ENCODE peak calls at places on chromosomes 11 and 22, in five cellular contexts. Q is lower leg skin, F is left ventricle myocardium inferior, X is A549, H is GM12865. M is an unnamed sample.

GRCh38 chr11:126695293-126695692 is 305.3 kb downstream of the KIRREL3 start:
- DNase-seq in F (no peak), H (no peak), X (peak), Q (no peak), M (no peak)

GRCh38 chr11:126793596-126793995 is 207.0 kb downstream of the KIRREL3 start:
- DNase-seq in H (no peak), X (no peak), Q (no peak), F (no peak), M (no peak)

GRCh38 chr11:69425444-69425843 is 56.0 kb upstream of the LINC01488 start:
- DNase-seq in X (no peak), F (no peak), Q (no peak), H (no peak), M (no peak)

GRCh38 chr22:40020956-40021355 is 26.2 kb downstream of the FAM83F start:
- DNase-seq in H (no peak), Q (no peak), X (no peak), F (no peak), M (no peak)

GRCh38 chr11:1706634-1707400 is 9.8 kb downstream of the KRTAP5-6 start:
- DNase-seq in X (peak), F (peak), H (peak), Q (no peak), M (no peak)

GRCh38 chr11:14248577-14248976 is 110.4 kb downstream of the RRAS2 start:
- DNase-seq in H (peak), Q (no peak), X (no peak), F (no peak), M (no peak)

GRCh38 chr11:83219095-83219494 is 25.6 kb downstream of the ANKRD42 start:
- DNase-seq in X (peak), H (peak), F (no peak), Q (no peak), M (no peak)

GRCh38 chr11:68941324-68942089 is 37.8 kb downstream of the IGHMBP2 start:
- DNase-seq in Q (no peak), H (no peak), X (no peak), F (no peak), M (no peak)

GRCh38 chr11:6523253-6523652 is 26.2 kb downstream of the DNHD1 start:
- DNase-seq in Q (no peak), H (no peak), F (no peak), X (peak), M (peak)

GRCh38 chr11:40130427-40130826 is 1329.0 kb downstream of the LRRC4C start:
- DNase-seq in H (peak), Q (no peak), X (no peak), F (no peak), M (no peak)
- TF ChIP-seq CTCF in H (peak), Q (no peak), X (no peak), F (no peak), M (peak)

DNA sequence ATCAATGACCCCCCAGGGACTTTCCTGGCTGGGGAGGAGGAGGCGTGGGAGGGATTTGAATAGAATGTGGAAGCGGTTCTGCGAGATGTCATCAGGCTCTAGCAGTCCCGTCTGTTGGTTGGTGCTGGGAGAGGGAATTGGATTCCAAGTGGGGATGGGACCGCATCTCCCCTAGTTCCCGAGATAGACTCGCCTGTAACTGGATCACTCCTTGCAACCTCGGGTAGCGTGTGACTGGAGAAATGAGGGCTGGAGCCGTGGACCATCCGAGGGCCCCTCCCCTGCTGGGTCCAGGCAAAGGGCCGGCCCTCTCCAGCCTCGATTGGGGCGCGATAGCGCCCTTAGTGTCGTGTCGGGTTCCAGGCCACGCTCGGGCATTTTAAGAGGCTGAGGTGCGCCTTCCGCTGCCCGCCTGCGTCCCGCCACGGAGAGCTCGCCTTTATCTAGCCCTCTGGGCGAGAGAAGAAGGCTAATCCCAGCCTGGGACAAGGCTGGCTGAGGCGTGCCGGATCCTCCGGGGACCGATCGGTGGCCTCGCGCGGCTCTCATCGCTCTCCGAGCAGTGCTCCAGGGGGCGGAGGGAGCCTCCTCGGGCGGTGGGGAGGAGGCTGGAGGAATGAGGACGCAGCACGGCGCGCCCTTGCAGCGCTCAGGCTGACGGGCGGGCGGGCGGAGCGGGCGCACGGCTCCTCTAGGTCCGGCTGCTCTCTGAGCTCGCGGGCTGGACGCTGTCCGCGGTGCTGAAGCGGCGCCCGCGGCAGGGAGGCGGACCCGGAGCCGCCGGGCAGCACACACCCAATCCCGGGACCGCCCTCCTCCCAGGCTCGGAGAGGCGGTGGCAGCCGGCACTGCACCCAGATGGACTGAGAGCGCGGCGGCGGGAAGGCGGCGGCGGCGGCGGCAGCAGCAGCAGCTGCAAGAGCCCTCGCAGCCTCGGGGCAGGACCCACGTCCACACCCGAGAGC is 107.8 kb downstream of the OSBP2 start:
- DNase-seq in H (peak), F (peak), Q (peak), X (peak), M (peak)
- TF ChIP-seq CTCF in H (no peak), F (peak), Q (no peak), X (no peak), M (no peak)

GRCh38 chr11:133911169-133911568 is 45.6 kb downstream of the IGSF9B start:
- DNase-seq in H (no peak), Q (no peak), F (no peak), X (peak), M (no peak)
- TF ChIP-seq CTCF in H (peak), Q (no peak), F (no peak), X (no peak), M (no peak)

GRCh38 chr11:24781288-24781687 is 284.4 kb downstream of the LUZP2 start:
- DNase-seq in H (no peak), F (no peak), X (no peak), Q (no peak), M (no peak)

DNA sequence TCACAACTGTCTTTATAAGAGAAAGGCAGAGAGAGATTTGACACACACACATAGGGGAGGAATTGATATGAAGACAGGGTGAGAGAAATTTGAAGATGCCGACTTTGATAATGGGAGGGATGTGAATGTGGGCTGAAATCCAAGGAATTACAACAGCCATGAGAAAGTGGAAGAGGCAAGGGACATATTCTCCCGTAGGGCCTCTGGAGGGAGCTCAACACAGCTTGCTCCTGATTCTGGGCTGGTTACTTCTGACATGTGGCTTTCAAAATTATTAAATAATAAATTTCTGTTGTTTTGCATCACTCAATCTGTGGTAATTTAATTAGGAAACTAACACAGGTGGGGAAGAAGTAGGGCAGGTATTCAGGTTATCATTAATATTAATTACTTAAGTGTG is 282.9 kb downstream of the LUZP2 start:
- DNase-seq in H (no peak), F (no peak), Q (no peak), X (no peak), M (no peak)
- TF ChIP-seq CTCF in H (no peak), F (peak), Q (no peak), X (no peak), M (no peak)

GRCh38 chr22:31537019-31537535 is 40.7 kb downstream of the SFI1 start:
- DNase-seq in F (no peak), Q (no peak), H (peak), X (no peak), M (no peak)
- TF ChIP-seq CTCF in F (no peak), Q (no peak), H (no peak), X (no peak), M (no peak)

DNA sequence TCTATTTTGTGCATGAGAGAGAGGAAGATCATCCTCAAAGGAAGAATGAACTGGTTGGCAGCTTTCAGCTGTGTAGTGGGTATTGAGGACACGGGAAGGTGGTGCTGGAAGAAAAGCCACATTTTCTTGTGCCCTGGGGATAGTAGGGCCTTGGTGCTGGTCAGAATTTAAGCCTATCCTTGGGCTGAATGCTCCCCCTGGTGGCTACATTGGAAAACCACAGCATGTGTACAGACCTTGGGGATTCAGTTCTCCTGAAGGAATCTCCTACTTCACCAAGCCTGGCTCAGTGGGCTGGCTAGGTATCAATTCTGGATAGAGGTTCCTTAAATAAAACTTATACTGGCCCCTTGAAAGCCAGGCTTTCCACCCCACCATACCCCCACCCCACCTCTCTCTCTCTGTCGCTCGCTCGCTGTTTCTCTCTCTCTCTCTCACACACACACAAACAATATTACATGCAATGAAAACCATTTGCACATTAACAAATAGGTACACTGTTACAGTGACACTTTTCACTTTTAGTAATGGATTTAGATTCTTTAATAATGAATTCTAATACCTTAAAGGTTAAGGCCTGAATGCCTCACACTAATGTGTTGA is 2.8 kb upstream of the OR51M1 start:
- DNase-seq in X (peak), Q (no peak), F (peak), H (peak), M (peak)
- TF ChIP-seq CTCF in X (peak), Q (no peak), F (peak), H (peak), M (peak)

GRCh38 chr11:57338152-57338551 is at the start of gene P2RX3:
- DNase-seq in X (no peak), F (peak), Q (no peak), H (no peak), M (no peak)

GRCh38 chr11:57342702-57343101 is 4.5 kb downstream of the P2RX3 start:
- DNase-seq in Q (no peak), X (no peak), F (no peak), H (no peak), M (no peak)

GRCh38 chr11:57339305-57339704 is 1.2 kb downstream of the P2RX3 start:
- DNase-seq in F (no peak), X (no peak), H (no peak), Q (no peak), M (no peak)

GRCh38 chr11:57341250-57341808 is 3.2 kb downstream of the P2RX3 start:
- DNase-seq in H (no peak), F (no peak), X (no peak), Q (no peak), M (no peak)

DNA sequence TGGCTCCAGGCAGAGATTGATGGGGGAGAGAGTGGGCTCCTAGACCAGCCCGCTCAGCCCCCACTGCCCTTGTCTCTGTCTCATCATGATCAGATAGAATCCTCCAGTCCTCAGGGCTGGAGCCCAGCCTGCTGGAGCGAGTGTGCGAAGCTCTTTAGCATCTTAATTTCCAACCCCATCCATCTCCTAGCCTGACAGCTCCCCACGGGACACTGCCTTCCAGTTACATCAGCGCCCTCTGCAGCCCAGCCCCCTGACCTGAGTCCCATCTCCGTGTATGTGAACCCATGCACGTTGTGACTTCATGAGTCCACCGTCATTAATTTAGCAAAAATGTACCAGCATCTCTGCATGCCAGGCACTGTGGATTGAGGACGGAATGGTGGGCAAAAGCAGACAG is 2.1 kb downstream of the P2RX3 start:
- DNase-seq in Q (no peak), H (no peak), F (no peak), X (no peak), M (no peak)
- TF ChIP-seq CTCF in Q (no peak), H (no peak), F (peak), X (no peak), M (no peak)

DNA sequence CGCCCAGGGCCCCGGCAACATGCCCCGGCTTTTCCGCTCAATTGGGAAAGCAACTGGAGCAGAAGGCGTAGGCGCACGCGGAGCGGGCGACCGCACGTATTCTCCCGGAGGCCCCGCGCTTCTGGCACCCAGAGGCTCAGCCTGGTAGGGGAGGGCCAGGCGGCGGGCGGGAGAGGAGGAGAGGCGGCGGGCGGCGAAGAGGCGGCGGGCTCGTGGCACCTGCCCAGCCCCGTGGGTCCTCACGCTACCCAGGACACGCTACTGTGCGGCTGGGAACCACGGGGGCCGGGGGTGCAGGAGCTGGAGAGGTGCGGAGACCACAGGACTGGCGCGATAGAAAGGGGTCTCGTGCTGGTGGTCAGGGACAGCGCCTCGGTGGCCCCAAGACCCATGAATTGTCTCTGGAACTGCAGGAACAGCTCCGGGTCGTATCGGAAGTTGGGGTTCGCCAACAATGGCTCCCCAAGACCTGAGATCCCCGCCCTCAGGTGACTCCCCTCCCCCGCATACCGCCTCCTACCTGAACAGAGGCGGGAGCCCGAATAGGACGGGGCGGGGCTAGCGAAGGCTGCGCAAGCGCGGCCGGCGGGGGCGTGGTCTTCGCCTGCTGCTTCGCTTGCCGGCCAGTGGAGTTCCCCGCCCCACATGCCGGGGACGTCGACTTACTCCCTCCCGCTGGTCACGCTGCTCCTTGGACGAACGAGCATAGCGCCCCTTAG is at the start of gene SLC37A4:
- DNase-seq in Q (peak), F (peak), H (peak), X (peak), M (peak)
- TF ChIP-seq CTCF in Q (no peak), F (no peak), H (peak), X (peak), M (no peak)

GRCh38 chr22:41245917-41246499 is 5.3 kb upstream of the CHADL start:
- DNase-seq in Q (no peak), X (no peak), H (no peak), F (no peak), M (no peak)
- TF ChIP-seq CTCF in Q (no peak), X (no peak), H (no peak), F (no peak), M (no peak)